ENCODE peak calls at places on chromosomes 6 and 20, in seven cellular contexts. H, B, M, D, F, C and W are unnamed samples. For H3K4me1 and H3K36me3, the result is how much of the 10 kb centered on the place peaks cover.

GRCh38 chr6:37525460-37526357 is 26.0 kb upstream of the CCDC167 start:
- DNase-seq in H (no peak), B (peak), M (peak), D (no peak), F (no peak), C (no peak), W (no peak)

GRCh38 chr6:583639-584038 is 73.3 kb downstream of the HUS1B start:
- DNase-seq in H (no peak), B (no peak), M (peak), D (no peak), F (no peak), C (no peak), W (no peak)

GRCh38 chr6:121321282-121321681 is 13.0 kb downstream of the TBC1D32 start:
- DNase-seq in H (no peak), B (no peak), M (no peak), D (no peak), F (no peak), C (no peak), W (no peak)

GRCh38 chr6:16244869-16245451 is 6.6 kb downstream of the GMPR start:
- DNase-seq in H (no peak), B (no peak), M (peak), D (no peak), F (no peak), C (no peak), W (no peak)

GRCh38 chr6:53310751-53311585 is 37.8 kb downstream of the ELOVL5 start:
- DNase-seq in H (no peak), B (no peak), M (no peak), D (no peak), F (no peak), C (no peak), W (no peak)

GRCh38 chr6:15642276-15642675 is 20.6 kb downstream of the DTNBP1 start:
- DNase-seq in H (no peak), B (no peak), M (no peak), D (no peak), F (no peak), C (no peak), W (no peak)

GRCh38 chr20:3732327-3733118 is at the start of gene HSPA12B:
- DNase-seq in H (no peak), B (peak), M (peak), D (no peak), F (peak), C (no peak), W (no peak)

GRCh38 chr6:98769546-98769945 is 64.8 kb upstream of the POU3F2 start:
- DNase-seq in H (peak), B (no peak), M (peak), D (no peak), F (no peak), C (no peak), W (no peak)

GRCh38 chr6:36309900-36310299 is 26.8 kb downstream of the BNIP5 start:
- DNase-seq in H (no peak), B (no peak), M (no peak), D (no peak), F (no peak), C (no peak), W (no peak)

GRCh38 chr6:45423111-45423900 is 45.6 kb upstream of the SUPT3H start:
- DNase-seq in H (no peak), B (peak), M (peak), D (no peak), F (peak), C (no peak), W (no peak)

DNA sequence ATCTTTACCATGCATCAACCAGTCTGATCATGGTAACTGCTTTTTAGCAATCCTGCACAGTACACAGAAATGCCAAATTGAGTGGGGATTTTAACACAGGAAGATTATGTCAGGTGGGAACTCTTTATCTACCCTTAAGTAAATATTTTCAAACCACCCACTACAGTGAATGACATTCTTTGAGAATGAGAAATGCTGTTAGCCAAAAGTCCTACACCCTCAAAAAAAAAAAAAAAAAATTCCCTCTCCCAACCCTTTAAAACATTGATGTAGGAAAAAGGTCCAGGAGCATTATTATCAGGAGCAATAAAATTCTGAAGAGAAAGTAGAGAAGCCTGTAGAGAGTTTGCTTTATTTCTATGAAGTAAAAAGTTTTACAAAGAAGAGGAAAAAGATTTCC is 307.2 kb upstream of the THEMIS start:
- DNase-seq in H (no peak), B (peak), M (no peak), D (no peak), F (no peak), C (no peak), W (no peak)
- H3K27ac ChIP-seq in H (no peak), B (peak), M (no peak), D (no peak), F (no peak), C (no peak), W (no peak)

DNA sequence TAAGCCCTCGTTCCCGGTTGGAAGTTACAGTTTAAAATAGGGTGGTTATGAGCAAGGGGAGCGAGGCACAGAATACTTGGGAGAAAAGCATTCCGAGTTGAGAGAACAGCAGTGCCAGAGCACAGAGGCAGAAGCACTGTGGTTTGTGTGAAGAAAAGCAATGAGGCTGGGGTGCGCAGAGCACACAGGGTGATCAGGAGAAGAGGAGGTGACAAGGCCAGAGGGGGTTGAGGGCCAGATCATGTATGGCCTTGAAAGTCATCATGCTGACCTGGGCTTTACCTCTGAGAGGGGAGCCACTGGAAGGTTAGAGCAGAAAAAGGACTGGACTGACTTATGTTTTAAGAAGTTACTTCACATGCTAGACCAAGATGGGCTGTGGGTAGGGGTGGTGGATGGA is 3.5 kb upstream of the BTN3A2 start:
- DNase-seq in H (no peak), B (no peak), M (no peak), D (no peak), F (no peak), C (no peak), W (no peak)
- H3K4me1 ChIP-seq in H (under half), B (under half), M (under half), D (under half), F (under half), C (under half), W (under half)

GRCh38 chr20:47999166-47999565 is 213.9 kb upstream of the SULF2 start:
- DNase-seq in H (no peak), B (peak), M (no peak), D (no peak), F (no peak), C (no peak), W (no peak)

GRCh38 chr20:47998736-47999135 is 213.5 kb upstream of the SULF2 start:
- DNase-seq in H (no peak), B (no peak), M (no peak), D (no peak), F (no peak), C (no peak), W (no peak)

GRCh38 chr20:48006036-48006833 is 221.0 kb upstream of the SULF2 start:
- DNase-seq in H (no peak), B (peak), M (no peak), D (no peak), F (peak), C (no peak), W (no peak)

GRCh38 chr20:48003021-48003420 is 217.7 kb upstream of the SULF2 start:
- DNase-seq in H (no peak), B (no peak), M (no peak), D (no peak), F (no peak), C (no peak), W (no peak)

DNA sequence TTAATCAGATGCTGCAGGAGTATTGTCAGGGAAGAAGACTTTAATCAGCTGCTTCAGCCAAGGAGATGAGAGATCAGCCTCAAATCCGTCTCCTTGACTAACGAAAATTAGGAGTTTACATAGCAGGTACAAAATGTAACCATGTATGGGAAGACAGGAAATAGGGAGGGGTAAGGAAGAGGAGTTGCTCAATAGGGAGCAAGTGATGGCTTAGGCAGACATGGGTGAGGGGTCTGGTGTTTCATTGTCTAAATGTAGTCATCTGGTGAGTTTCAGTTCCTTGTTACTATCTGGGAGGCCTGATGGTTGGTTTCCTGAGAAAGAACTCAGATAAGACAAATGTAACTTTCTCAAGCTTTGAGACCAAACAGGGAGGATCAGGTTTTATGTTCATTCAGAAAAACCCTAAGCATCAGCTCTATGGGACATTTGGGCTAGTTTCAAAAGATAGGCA is 217.3 kb upstream of the SULF2 start:
- DNase-seq in H (no peak), B (no peak), M (no peak), D (no peak), F (no peak), C (no peak), W (no peak)
- H3K36me3 ChIP-seq in H (under half), B (under half), M (under half), D (under half), F (under half), C (under half), W (under half)

GRCh38 chr20:24954151-24954550 is 5.1 kb downstream of the CST7 start:
- DNase-seq in H (no peak), B (no peak), M (no peak), D (no peak), F (no peak), C (no peak), W (no peak)

GRCh38 chr20:24953204-24953565 is 4.1 kb downstream of the CST7 start:
- DNase-seq in H (peak), B (no peak), M (no peak), D (no peak), F (no peak), C (no peak), W (no peak)

GRCh38 chr20:24955045-24955444 is 6.0 kb downstream of the CST7 start:
- DNase-seq in H (peak), B (no peak), M (no peak), D (no peak), F (no peak), C (no peak), W (no peak)

GRCh38 chr20:24952376-24953203 is 3.5 kb downstream of the CST7 start:
- DNase-seq in H (peak), B (no peak), M (no peak), D (no peak), F (no peak), C (no peak), W (no peak)

DNA sequence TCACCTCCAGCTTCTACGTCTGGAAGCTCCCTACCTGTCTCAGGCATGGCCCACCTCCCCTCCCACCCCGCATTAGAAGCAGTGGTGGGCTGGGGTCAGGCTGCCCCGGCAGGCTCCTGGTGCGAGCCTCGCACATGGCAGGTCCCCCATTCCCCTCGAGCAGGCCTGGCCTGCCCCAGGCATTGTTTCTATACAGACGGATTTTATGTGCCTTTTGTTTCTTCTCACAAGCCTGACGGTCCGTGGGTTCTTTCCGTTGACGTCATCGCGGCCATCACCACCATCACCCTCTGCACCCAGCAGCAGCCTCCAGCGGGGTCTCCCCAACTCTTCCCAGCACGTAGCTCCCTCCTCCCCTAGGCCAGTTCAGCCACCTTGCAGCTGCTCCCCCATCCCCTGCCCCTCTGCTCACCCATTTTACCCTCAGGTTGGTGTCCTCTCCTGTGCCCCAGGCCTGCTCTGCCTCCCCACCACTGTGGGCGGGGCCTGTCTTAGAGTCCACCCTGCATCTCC is 4.6 kb downstream of the CST7 start:
- DNase-seq in H (peak), B (no peak), M (no peak), D (no peak), F (no peak), C (no peak), W (no peak)
- H3K27ac ChIP-seq in H (no peak), B (no peak), M (no peak), D (no peak), F (no peak), C (no peak), W (no peak)

GRCh38 chr20:44093249-44093582 is 93.8 kb downstream of the JPH2 start:
- DNase-seq in H (no peak), B (no peak), M (no peak), D (no peak), F (no peak), C (no peak), W (no peak)

GRCh38 chr20:44089987-44090674 is 96.9 kb downstream of the JPH2 start:
- DNase-seq in H (peak), B (peak), M (no peak), D (no peak), F (no peak), C (no peak), W (no peak)

GRCh38 chr20:44095831-44096230 is 91.2 kb downstream of the JPH2 start:
- DNase-seq in H (no peak), B (no peak), M (no peak), D (no peak), F (no peak), C (no peak), W (no peak)

GRCh38 chr20:44091026-44091425 is 96.0 kb downstream of the JPH2 start:
- DNase-seq in H (no peak), B (no peak), M (no peak), D (no peak), F (no peak), C (no peak), W (no peak)

DNA sequence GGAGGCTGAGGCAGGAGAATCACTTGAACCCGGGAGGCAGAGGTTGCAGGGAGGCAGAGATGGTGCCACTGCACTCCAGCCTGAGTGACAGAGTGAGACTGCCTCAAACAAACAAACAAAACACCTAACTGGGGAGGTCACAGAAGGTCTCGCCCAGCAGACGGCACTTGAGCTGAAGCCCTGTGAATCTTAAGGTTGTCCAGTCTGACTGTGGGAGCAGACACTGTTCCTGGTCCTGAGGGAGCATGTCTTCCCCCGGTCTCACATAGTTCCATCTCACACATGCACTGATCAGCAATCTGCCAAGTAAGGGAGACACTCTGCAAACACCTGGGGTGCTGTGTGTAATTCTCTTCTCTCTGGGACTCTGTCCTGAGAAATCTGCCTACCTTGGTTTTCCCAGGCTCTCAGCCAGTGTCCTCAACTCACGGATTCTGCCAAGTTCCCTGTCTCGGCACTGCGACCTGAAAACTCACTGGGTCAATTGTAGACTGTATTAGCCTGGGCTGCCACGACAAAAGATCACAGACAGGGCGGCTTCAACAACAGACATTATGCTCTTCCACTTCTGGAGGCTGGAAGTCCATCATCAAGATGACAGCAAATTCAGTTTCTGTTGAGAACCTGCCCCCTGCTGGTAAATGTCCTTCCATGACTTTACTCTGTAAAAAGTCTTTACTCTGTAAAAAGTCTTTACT is 94.3 kb downstream of the JPH2 start:
- DNase-seq in H (peak), B (peak), M (peak), D (no peak), F (no peak), C (no peak), W (no peak)
- H3K4me1 ChIP-seq in H (under half), B (under half), M (under half), D (under half), F (under half), C (under half), W (under half)

GRCh38 chr20:17657079-17657825 is 24.8 kb downstream of the RRBP1 start:
- DNase-seq in H (no peak), B (no peak), M (peak), D (no peak), F (no peak), C (no peak), W (no peak)
- H3K36me3 ChIP-seq in H (under half), B (under half), M (under half), D (under half), F (under half), C (under half), W (under half)